ENCODE peak calls at places on chromosome X, in eight cellular contexts. W is hepatic stellate cell; K is effector CD4-positive, alpha-beta T cell; X is stimulated activated CD4-positive, alpha-beta T cell treated with anti-CD3 and anti-CD28 coated beads, Interleukin-2, amount 100 ng/mL, for 48 hours; S is HEK293T; H is foreskin melanocyte; J is stimulated activated naive B cell treated with anti-CD40 and anti-IgM and Interleukin-4, amounts not matched to agents 10 μg/mL and 1 μg/mL and 100 μg/mL, for 72 hours; C is upper lobe of right lung. L is an unnamed sample.

GRCh38 chrX:118066867-118067515 is 49.6 kb downstream of the KLHL13 start:
- DNase-seq in C (no peak), H (no peak), X (no peak), K (no peak), W (no peak), J (no peak), S (no peak), L (no peak)

GRCh38 chrX:139566981-139567380 is 36.4 kb downstream of the F9 start:
- DNase-seq in H (no peak), W (no peak), J (no peak), K (no peak), X (no peak), S (no peak), C (no peak), L (no peak)

GRCh38 chrX:24828600-24828999 is 134.9 kb downstream of the POLA1 start:
- DNase-seq in C (no peak), H (no peak), W (no peak), J (no peak), X (no peak), K (no peak), S (no peak), L (no peak)

GRCh38 chrX:115138040-115138439 is 51.2 kb upstream of the RBMXL3 start:
- DNase-seq in X (no peak), C (no peak), J (no peak), H (peak), W (no peak), K (no peak), S (no peak), L (no peak)

GRCh38 chrX:94454606-94455005 is 780.6 kb downstream of the FAM133A start:
- DNase-seq in H (no peak), K (no peak), S (no peak), W (no peak), X (no peak), J (no peak), C (no peak), L (no peak)

GRCh38 chrX:21004835-21005234 is 369.4 kb upstream of the CNKSR2 start:
- DNase-seq in C (no peak), W (no peak), K (no peak), J (no peak), H (no peak), S (no peak), X (no peak), L (peak)

GRCh38 chrX:148500428-148501120 is at the start of gene AFF2:
- DNase-seq in X (peak), W (peak), H (no peak), K (peak), J (peak), S (peak), C (peak), L (no peak)

GRCh38 chrX:55342533-55343501 is 78.1 kb upstream of the PAGE3 start:
- DNase-seq in S (peak), J (peak), C (no peak), X (peak), K (peak), W (peak), H (peak), L (peak)

GRCh38 chrX:143429831-143430230 is 87.4 kb downstream of the SPANXN3 start:
- DNase-seq in J (no peak), W (no peak), H (no peak), C (no peak), X (no peak), S (no peak), K (no peak), L (no peak)

GRCh38 chrX:20980426-20980825 is 393.8 kb upstream of the CNKSR2 start:
- DNase-seq in H (no peak), X (no peak), C (no peak), K (no peak), J (no peak), W (no peak), S (no peak), L (no peak)

L was measured in COLO829.